ENCODE peak calls at places on chromosomes 7 and 10, in five cellular contexts. U, Y, J, Z and E are unnamed samples.

GRCh38 chr10:62017141-62017870 is 115.8 kb downstream of the ARID5B start:
- DNase-seq in Y (no peak), J (no peak), Z (no peak), U (no peak), E (no peak)

GRCh38 chr10:48419714-48420113 is 113.2 kb downstream of the MAPK8 start:
- DNase-seq in Z (no peak), Y (no peak), J (no peak), U (no peak), E (no peak)

GRCh38 chr10:89916481-89916880 is 215.1 kb downstream of the KIF20B start:
- DNase-seq in U (no peak), Y (no peak), J (no peak), Z (no peak), E (no peak)

GRCh38 chr7:104179178-104179577 is 28.6 kb downstream of the ORC5 start:
- DNase-seq in Z (no peak), U (no peak), J (no peak), Y (no peak), E (no peak)

GRCh38 chr10:4775808-4776207 is 50.2 kb upstream of the AKR1E2 start:
- DNase-seq in J (no peak), Z (no peak), U (no peak), Y (peak; percentile 12), E (no peak)

GRCh38 chr7:130650616-130651015 is 17.9 kb downstream of the COPG2 start:
- DNase-seq in J (no peak), Y (no peak), U (no peak), Z (no peak), E (no peak)

GRCh38 chr7:150379590-150380379 is 655 bp downstream of the ZNF775 start:
- DNase-seq in J (peak; percentile 56), U (no peak), Z (no peak), Y (peak; percentile 48), E (no peak)

GRCh38 chr7:30963842-30964241 is at the start of gene GHRHR:
- DNase-seq in J (no peak), U (no peak), Y (no peak), Z (no peak), E (no peak)

GRCh38 chr7:150947761-150948680 is 30.1 kb downstream of the KCNH2 start:
- DNase-seq in Z (no peak), Y (no peak), J (no peak), U (no peak), E (no peak)

GRCh38 chr10:84375011-84375410 is 46.6 kb downstream of the CCSER2 start:
- DNase-seq in Z (peak; percentile 41), U (peak; percentile 51), Y (no peak), J (no peak), E (peak; percentile 34)

GRCh38 chr10:132408823-132409666 is 12.0 kb downstream of the PWWP2B start:
- DNase-seq in J (no peak), Y (no peak), U (no peak), Z (peak; percentile 92), E (no peak)
- TF ChIP-seq EP300 in J (no peak), Y (no peak), U (no peak), Z (no peak), E (no peak)

DNA sequence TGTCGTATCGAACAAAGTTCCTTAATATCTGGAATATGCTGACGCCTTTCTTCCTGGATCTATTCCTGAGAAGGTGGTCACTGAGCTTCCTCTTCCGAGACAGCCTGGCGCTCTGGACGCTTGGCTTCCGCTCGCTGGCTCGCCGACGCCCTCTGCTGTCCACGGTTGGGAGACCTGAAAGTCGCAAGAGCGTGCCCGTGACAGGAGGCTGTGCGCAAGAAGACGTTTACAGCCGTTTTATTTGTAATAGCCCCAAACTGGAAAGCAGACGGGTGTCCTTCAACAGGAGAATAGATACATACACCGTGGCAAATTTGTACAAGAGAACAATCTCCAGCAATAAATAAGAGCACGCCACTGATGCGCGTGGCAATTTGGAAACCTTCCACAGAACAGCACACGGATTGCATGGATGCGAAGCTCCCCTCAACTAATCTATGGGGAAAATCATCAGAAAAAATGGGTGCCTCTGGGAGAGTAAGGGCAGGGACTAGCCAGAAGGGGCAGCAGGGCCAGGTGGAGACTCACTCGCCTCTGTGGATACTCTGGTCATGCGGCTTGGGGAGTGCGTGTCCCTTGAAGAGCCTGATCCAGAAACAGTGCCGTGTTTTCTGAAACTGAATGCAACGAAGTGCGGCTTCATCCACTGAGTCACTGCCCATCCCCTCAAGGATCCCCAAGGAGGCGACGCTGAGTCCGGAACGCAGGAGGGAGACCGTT is 41.5 kb upstream of the BNIP3 start:
- DNase-seq in Z (peak; percentile 85), J (peak; percentile 93), U (peak; percentile 55), Y (peak; percentile 83), E (no peak)
- TF ChIP-seq EP300 in Z (no peak), J (no peak), U (no peak), Y (no peak), E (no peak)

GRCh38 chr7:70569335-70569819 is 562.6 kb upstream of the GALNT17 start:
- DNase-seq in Y (no peak), Z (no peak), J (no peak), U (no peak), E (peak; percentile 12)
- TF ChIP-seq EP300 in Y (no peak), Z (no peak), J (no peak), U (no peak), E (no peak)

DNA sequence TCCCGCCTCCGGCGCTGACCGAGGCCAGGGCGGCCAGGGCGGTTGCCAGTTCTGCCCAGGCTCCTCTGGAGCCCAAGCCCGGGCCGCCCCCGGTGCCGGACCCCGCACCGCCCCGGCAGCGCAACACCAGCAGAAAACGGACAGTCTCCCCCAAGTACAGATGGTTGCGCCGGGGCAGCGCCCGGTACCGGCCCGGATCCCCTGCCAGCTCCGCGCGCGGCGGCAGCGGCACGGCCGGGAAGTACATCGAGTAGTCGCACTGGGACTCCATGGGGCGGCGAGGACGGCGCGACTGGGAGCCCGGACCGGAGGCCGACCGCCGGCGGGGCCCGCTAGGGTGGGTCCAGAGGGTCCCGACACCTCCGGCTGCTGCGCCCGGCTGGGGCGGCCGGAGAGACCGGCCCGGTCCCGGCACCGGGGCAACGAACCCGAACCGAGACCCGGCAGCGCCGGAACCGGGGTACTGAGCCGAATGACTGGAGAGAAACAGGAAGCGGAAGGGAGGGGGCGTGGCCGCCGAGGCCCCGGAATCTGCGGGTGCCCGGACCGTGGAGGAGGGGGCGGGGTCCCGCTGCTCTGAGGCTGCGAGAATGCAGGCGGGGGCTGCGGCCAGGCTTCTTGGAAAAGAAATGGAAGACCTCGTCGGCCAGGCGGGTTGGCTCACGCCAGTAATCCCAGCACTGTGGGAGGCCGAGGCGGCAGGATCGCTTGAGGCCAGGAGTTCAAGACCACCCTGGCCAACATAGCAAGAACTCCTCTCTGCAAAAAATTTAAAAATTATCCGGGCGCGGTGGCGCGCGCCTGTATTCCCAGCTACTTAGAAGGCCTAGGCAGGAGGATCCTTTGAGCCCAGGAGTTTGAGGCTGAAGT is at the start of gene TRAPPC14:
- DNase-seq in Y (peak; percentile 98), Z (peak; percentile 92), J (peak; percentile 99), U (peak; percentile 75), E (no peak)
- TF ChIP-seq EP300 in Y (no peak), Z (no peak), J (no peak), U (no peak), E (no peak)

DNA sequence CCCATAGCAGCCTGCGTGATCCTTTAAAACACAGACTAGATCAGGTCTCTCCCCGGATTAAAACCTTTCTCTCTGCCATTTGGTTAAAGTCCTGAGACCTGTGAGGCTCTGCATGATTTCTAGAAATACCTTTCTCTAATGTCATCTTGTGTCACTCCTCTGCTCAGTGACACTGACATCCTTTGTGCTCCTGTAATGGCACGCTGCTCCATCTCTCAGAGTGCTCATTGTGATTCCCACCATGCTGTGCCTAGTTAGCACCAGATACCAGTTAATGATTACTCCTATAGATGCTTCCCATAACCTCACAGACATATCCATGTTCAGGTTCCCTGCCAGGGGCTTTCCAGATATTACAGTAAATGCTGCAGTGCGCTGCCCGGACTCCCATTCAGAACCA is 11.7 kb upstream of the OR9A2 start:
- DNase-seq in Y (no peak), U (no peak), Z (no peak), J (no peak), E (no peak)
- TF ChIP-seq EP300 in Y (no peak), U (no peak), Z (no peak), J (no peak), E (no peak)

DNA sequence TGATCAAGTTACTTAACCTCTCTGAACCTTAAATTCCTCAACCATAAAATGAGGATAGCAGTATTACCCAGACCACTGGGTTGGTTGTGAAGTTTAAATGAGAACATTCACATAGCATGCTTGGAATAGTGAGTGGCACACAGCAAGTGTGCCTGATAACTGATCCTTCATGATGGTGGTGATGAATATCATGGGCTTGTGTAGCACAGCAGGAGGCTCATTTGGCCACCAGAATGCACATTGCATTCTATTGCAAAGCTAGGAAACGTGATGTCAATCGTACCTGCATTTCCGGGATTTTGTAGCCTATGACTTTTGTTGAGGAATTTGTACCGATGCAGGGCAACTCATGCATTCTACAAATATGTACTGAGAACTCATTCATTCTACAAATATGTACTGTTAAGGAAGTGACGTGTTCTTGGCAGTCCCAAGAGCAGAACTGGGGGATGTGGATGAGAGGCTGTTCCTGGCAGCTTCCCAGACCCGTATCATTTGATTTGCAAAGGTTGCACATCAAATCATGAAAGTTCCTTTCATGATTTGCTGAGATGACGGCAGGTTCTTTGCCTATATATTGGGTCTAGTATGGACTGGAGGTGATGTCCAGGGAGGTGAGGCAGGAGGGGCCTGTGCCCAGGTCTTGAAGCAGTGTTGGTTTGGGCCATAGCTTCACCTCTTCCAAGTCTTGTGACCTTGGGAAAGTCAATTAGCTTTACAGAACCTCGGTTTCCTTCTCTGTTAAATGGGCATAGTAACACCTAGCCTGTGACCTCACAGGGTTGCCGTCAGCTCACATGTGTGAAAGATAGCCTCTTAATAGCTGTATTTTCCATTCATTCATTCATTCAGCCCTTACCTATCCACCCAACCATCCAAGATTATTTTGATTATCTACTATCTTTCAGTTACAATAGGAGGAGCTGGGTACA is 94.7 kb upstream of the SMNDC1 start:
- DNase-seq in U (peak; percentile 79), Y (peak; percentile 90), Z (peak; percentile 62), J (no peak), E (no peak)
- TF ChIP-seq EP300 in U (no peak), Y (peak; percentile 97), Z (no peak), J (no peak), E (no peak)